ENCODE peak calls at places on chromosome 20, in six cellular contexts. T, W, D, U, B and X are unnamed samples.
A peak's percentile ranks its signal among the peaks of the same experiment; 100 is the strongest.

GRCh38 chr20:9147553-9148024 is 78.7 kb downstream of the PLCB4 start:
- DNase-seq in T (no peak), W (no peak), D (peak; percentile 71), U (no peak), B (peak; percentile 20), X (no peak)

GRCh38 chr20:59805266-59805665 is 128.2 kb downstream of the SYCP2 start:
- DNase-seq in T (no peak), W (no peak), D (no peak), U (no peak), B (no peak), X (no peak)

GRCh38 chr20:62381202-62381797 is 5.6 kb upstream of the RPS21 start:
- DNase-seq in T (peak; percentile 56), W (no peak), D (no peak), U (no peak), B (peak; percentile 59), X (no peak)

GRCh38 chr20:38825901-38826625 is 20.6 kb downstream of the PPP1R16B start:
- DNase-seq in T (no peak), W (no peak), D (peak; percentile 54), U (no peak), B (peak; percentile 76), X (no peak)

GRCh38 chr20:20806121-20806820 is 93.8 kb upstream of the RALGAPA2 start:
- DNase-seq in T (no peak), W (no peak), D (no peak), U (no peak), B (no peak), X (no peak)

GRCh38 chr20:56422131-56422823 is 10.2 kb downstream of the CASS4 start:
- DNase-seq in T (peak; percentile 8), W (no peak), D (peak; percentile 72), U (no peak), B (peak; percentile 85), X (no peak)

GRCh38 chr20:63443606-63444395 is 28.7 kb downstream of the KCNQ2 start:
- DNase-seq in T (no peak), W (no peak), D (no peak), U (no peak), B (no peak), X (no peak)

GRCh38 chr20:31452575-31452974 is 12.1 kb downstream of the DEFB123 start:
- DNase-seq in T (no peak), W (no peak), D (no peak), U (no peak), B (no peak), X (no peak)

GRCh38 chr20:7911586-7912330 is 28.5 kb downstream of the HAO1 start:
- DNase-seq in T (no peak), W (peak; percentile 11), D (no peak), U (no peak), B (no peak), X (no peak)

GRCh38 chr20:22373164-22373895 is 211.0 kb downstream of the FOXA2 start:
- DNase-seq in T (no peak), W (no peak), D (no peak), U (no peak), B (no peak), X (no peak)

GRCh38 chr20:32480361-32481199 is 104.6 kb downstream of the NOL4L start:
- DNase-seq in T (no peak), W (no peak), D (no peak), U (no peak), B (no peak), X (no peak)

GRCh38 chr20:33407251-33407650 is 5.9 kb upstream of the CDK5RAP1 start:
- DNase-seq in T (no peak), W (no peak), D (peak; percentile 53), U (no peak), B (peak; percentile 25), X (no peak)

GRCh38 chr20:10065154-10065833 is 30.5 kb downstream of the ANKEF1 start:
- DNase-seq in T (no peak), W (no peak), D (peak; percentile 88), U (no peak), B (peak; percentile 40), X (no peak)